ENCODE peak calls at places on chromosomes 7 and 10, in nine cellular contexts. One of them, this sample, is unnamed.

GRCh38 chr10:79127151-79127961 is 58.6 kb downstream of the ZMIZ1 start:
- DNase-seq in spleen: no peak
- DNase-seq in esophagus muscularis mucosa: no peak
- DNase-seq in GM12878: no peak
- DNase-seq in tibial nerve: peak
- DNase-seq in Peyer's patch: peak
- DNase-seq in A549: peak
- DNase-seq in HCT116: peak
- DNase-seq in prostate gland: peak
- DNase-seq in this sample: peak

GRCh38 chr10:129978322-129978721 is 14.2 kb upstream of the EBF3 start:
- DNase-seq in spleen: no peak
- DNase-seq in esophagus muscularis mucosa: no peak
- DNase-seq in GM12878: no peak
- DNase-seq in tibial nerve: no peak
- DNase-seq in Peyer's patch: no peak
- DNase-seq in A549: no peak
- DNase-seq in HCT116: no peak
- DNase-seq in prostate gland: no peak
- DNase-seq in this sample: no peak

GRCh38 chr10:59991661-59992060 is 85.3 kb upstream of the CCDC6 start:
- DNase-seq in spleen: no peak
- DNase-seq in esophagus muscularis mucosa: no peak
- DNase-seq in GM12878: no peak
- DNase-seq in tibial nerve: peak
- DNase-seq in Peyer's patch: peak
- DNase-seq in A549: peak
- DNase-seq in HCT116: peak
- DNase-seq in prostate gland: peak
- DNase-seq in this sample: peak

GRCh38 chr7:142964502-142965246 is 2.5 kb upstream of the KEL start:
- DNase-seq in spleen: no peak
- DNase-seq in esophagus muscularis mucosa: no peak
- DNase-seq in GM12878: no peak
- DNase-seq in tibial nerve: no peak
- DNase-seq in Peyer's patch: no peak
- DNase-seq in A549: no peak
- DNase-seq in HCT116: no peak
- DNase-seq in prostate gland: no peak
- DNase-seq in this sample: no peak

GRCh38 chr10:17504547-17505245 is 50.3 kb upstream of the ST8SIA6 start:
- DNase-seq in spleen: no peak
- DNase-seq in esophagus muscularis mucosa: no peak
- DNase-seq in GM12878: no peak
- DNase-seq in tibial nerve: no peak
- DNase-seq in Peyer's patch: no peak
- DNase-seq in A549: no peak
- DNase-seq in HCT116: no peak
- DNase-seq in prostate gland: no peak
- DNase-seq in this sample: no peak

GRCh38 chr10:91759581-91759986 is 38.6 kb upstream of the TNKS2 start:
- DNase-seq in spleen: no peak
- DNase-seq in esophagus muscularis mucosa: no peak
- DNase-seq in GM12878: no peak
- DNase-seq in tibial nerve: no peak
- DNase-seq in Peyer's patch: no peak
- DNase-seq in A549: peak
- DNase-seq in HCT116: no peak
- DNase-seq in prostate gland: no peak
- DNase-seq in this sample: no peak

GRCh38 chr10:76106611-76107010 is 675.2 kb downstream of the LRMDA start:
- DNase-seq in spleen: no peak
- DNase-seq in esophagus muscularis mucosa: peak
- DNase-seq in GM12878: no peak
- DNase-seq in tibial nerve: no peak
- DNase-seq in Peyer's patch: no peak
- DNase-seq in A549: no peak
- DNase-seq in HCT116: no peak
- DNase-seq in prostate gland: no peak
- DNase-seq in this sample: no peak

GRCh38 chr7:108236681-108237415 is 106.7 kb upstream of the LAMB4 start:
- DNase-seq in spleen: no peak
- DNase-seq in esophagus muscularis mucosa: no peak
- DNase-seq in GM12878: no peak
- DNase-seq in tibial nerve: no peak
- DNase-seq in Peyer's patch: no peak
- DNase-seq in A549: no peak
- DNase-seq in HCT116: no peak
- DNase-seq in prostate gland: no peak
- DNase-seq in this sample: no peak

GRCh38 chr10:98446121-98446655 is 547 bp downstream of the HPS1 start:
- DNase-seq in spleen: peak
- DNase-seq in esophagus muscularis mucosa: peak
- DNase-seq in GM12878: no peak
- DNase-seq in tibial nerve: peak
- DNase-seq in Peyer's patch: no peak
- DNase-seq in A549: no peak
- DNase-seq in HCT116: no peak
- DNase-seq in prostate gland: no peak
- DNase-seq in this sample: peak

GRCh38 chr10:49761201-49761788 is 828 bp downstream of the OGDHL start:
- DNase-seq in spleen: no peak
- DNase-seq in esophagus muscularis mucosa: no peak
- DNase-seq in GM12878: no peak
- DNase-seq in tibial nerve: no peak
- DNase-seq in Peyer's patch: no peak
- DNase-seq in A549: no peak
- DNase-seq in HCT116: no peak
- DNase-seq in prostate gland: no peak
- DNase-seq in this sample: peak

GRCh38 chr10:70592186-70592735 is 10.3 kb downstream of the PRF1 start:
- DNase-seq in spleen: no peak
- DNase-seq in esophagus muscularis mucosa: peak
- DNase-seq in GM12878: no peak
- DNase-seq in tibial nerve: no peak
- DNase-seq in Peyer's patch: no peak
- DNase-seq in A549: no peak
- DNase-seq in HCT116: no peak
- DNase-seq in prostate gland: no peak
- DNase-seq in this sample: no peak

DNA sequence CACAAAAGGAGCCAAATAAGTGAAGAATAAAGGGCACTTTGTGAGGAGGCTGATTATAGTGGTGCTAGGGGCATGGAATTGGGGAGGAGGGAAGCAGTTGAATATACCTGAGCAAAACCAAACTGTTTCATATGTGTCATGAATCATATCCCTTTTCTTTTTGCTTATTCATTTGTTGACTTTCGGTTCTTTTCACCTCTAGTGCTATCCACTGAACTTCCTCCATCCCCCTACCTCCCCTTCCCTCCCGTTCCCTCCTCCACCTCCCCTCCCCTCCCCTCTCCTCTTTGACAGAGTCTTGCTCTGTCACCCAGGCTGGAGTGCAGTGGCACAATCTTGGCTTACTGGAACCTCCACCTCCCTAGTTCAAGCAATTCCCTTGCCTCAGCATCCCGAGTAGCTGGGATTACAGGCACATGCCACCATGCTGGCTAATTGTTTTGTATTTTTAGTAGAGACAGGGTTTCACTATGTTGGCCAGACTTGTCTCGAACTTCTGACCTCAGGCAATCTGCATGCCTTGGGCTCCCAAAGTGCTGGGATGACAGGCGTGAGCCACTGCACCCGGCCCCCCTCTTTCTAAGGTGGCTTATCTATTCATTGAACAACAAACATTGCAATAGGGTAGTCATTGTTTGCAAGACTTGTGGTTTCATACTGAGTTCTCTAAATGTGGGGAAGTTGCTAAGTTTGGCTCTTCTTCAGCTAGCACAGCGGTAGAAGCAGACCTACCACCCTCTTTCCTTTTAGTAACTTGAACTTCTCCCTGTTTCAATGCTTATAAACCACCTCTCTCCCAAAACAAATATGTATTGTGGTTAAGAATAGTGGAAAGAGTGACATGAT is 150.4 kb upstream of the PRPS1L1 start:
- DNase-seq in spleen: peak
- DNase-seq in esophagus muscularis mucosa: no peak
- DNase-seq in GM12878: peak
- DNase-seq in tibial nerve: no peak
- DNase-seq in Peyer's patch: no peak
- DNase-seq in A549: peak
- DNase-seq in HCT116: no peak
- DNase-seq in prostate gland: no peak
- DNase-seq in this sample: no peak
- TF ChIP-seq POLR2A in spleen: no peak
- TF ChIP-seq POLR2A in esophagus muscularis mucosa: no peak
- TF ChIP-seq POLR2A in GM12878: no peak
- TF ChIP-seq POLR2A in tibial nerve: no peak
- TF ChIP-seq POLR2A in Peyer's patch: no peak
- TF ChIP-seq POLR2A in A549: no peak
- TF ChIP-seq POLR2A in HCT116: no peak
- TF ChIP-seq POLR2A in prostate gland: no peak
- TF ChIP-seq POLR2A in this sample: no peak

DNA sequence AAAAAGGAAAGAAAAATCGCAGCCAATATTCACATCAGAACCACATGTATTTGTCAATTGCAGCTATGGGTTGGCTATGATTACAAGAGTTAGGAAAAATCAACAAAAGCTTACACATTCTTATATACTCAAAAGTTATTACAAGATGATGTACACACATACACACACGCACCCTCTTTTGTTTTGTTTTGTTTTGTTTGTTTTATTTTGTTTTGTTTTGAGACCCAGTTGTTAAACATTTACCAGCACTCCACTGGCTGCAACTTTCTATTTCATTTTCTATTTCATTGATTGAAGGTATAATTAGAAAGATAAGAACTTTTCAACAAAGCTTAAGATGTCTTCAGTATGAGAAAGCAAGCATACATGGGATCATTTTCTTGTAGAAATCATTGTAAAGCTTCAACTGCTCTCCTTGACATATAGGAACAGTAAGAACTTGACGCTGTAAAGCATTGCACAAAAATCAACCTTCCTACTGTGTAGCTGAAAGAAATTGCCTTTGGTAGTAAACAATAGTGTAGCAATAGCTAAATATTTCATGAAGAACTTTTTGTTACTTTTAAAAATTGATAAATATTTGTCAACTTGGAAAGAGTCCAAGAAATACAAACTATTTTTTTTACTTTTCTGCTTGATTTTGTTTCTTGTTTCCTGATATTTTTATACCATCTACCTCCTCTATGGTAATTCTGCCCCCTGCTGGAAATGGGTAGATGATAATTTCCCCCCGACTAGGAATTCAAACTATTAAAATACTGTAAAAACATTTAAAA is 205.9 kb downstream of the MBL2 start:
- DNase-seq in spleen: no peak
- DNase-seq in esophagus muscularis mucosa: no peak
- DNase-seq in GM12878: no peak
- DNase-seq in tibial nerve: no peak
- DNase-seq in Peyer's patch: no peak
- DNase-seq in A549: peak
- DNase-seq in HCT116: peak
- DNase-seq in prostate gland: no peak
- DNase-seq in this sample: no peak
- TF ChIP-seq CTCF in spleen: no peak
- TF ChIP-seq CTCF in esophagus muscularis mucosa: no peak
- TF ChIP-seq CTCF in GM12878: peak
- TF ChIP-seq CTCF in tibial nerve: no peak
- TF ChIP-seq CTCF in Peyer's patch: peak
- TF ChIP-seq CTCF in A549: peak
- TF ChIP-seq CTCF in HCT116: peak
- TF ChIP-seq CTCF in prostate gland: peak
- TF ChIP-seq CTCF in this sample: no peak

DNA sequence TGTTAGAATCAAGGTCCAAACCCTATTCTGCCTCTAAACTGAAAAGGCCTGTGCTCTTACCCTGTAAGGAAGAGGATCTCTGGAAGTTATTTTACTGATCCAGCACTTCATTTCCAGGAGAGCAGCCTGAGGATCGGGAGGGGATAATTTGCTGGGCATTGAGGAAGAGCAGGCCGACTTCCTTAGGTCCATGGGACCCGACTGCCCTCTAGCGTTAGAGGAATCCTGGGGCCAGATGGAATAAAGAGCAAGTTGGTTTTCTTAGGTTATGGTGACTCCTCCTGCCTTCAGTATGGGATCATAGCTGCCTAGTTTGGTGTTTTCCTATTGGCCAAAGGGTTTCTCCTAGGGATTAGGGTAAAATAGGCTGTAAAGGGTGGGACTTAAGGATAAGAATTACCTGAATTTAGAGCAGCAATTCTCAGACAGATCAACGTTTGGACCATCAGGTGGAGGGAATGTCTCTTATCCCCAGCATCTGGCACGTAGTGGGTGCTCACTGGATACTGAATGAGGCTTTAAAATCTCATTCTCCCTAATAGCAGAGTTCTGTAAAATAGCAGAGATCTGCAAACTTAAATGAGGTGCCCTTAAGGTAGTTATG is 40.0 kb upstream of the SORBS1 start:
- DNase-seq in spleen: no peak
- DNase-seq in esophagus muscularis mucosa: peak
- DNase-seq in GM12878: peak
- DNase-seq in tibial nerve: peak
- DNase-seq in Peyer's patch: peak
- DNase-seq in A549: peak
- DNase-seq in HCT116: peak
- DNase-seq in prostate gland: peak
- DNase-seq in this sample: peak
- TF ChIP-seq POLR2A in spleen: no peak
- TF ChIP-seq POLR2A in esophagus muscularis mucosa: no peak
- TF ChIP-seq POLR2A in GM12878: no peak
- TF ChIP-seq POLR2A in tibial nerve: no peak
- TF ChIP-seq POLR2A in Peyer's patch: no peak
- TF ChIP-seq POLR2A in A549: no peak
- TF ChIP-seq POLR2A in HCT116: no peak
- TF ChIP-seq POLR2A in prostate gland: no peak
- TF ChIP-seq POLR2A in this sample: no peak

DNA sequence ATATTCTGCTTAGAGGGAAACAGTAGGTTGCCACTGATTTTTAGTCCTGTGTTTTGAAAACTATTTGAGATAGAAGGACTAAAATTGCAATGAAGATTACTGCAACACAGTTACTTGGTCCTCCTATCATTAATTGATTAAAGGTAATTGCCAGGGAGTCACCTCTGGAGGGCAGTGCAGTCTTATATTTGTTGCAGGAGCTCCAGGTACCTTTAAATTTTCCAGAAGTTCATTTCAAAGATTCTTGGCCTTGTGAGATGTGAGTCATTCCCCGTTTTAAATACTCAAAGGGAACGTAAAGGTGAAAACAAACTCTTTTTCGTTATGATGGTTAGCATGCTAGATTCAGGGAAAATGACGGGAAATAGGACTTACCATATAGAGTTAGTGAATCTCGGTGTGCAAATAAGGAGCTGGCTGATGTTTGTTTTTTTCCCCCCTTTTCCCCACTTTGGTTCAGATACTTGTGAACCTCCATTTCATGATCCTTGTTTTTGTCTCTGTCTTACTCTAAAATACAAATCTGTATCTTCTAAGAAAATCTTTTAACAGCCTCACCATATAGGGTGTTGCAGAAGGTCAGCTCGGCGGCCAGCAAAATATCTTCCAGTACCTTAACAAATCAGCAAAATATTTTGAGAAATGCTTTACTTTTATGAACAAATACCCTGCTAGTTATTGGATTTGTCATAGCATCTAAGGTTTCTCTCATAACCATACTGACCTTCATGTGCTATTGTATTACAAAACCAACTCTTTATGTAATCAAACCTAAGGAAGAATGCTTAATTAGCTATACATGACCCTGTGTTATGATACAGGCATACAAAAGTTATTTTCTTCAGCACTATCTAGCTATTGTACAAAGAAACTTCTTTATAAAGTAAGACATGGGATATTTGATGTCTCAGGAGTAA is 143.0 kb upstream of the HDAC9 start:
- DNase-seq in spleen: no peak
- DNase-seq in esophagus muscularis mucosa: no peak
- DNase-seq in GM12878: no peak
- DNase-seq in tibial nerve: no peak
- DNase-seq in Peyer's patch: no peak
- DNase-seq in A549: peak
- DNase-seq in HCT116: peak
- DNase-seq in prostate gland: peak
- DNase-seq in this sample: peak
- TF ChIP-seq CTCF in spleen: peak
- TF ChIP-seq CTCF in esophagus muscularis mucosa: peak
- TF ChIP-seq CTCF in GM12878: peak
- TF ChIP-seq CTCF in tibial nerve: peak
- TF ChIP-seq CTCF in Peyer's patch: peak
- TF ChIP-seq CTCF in A549: peak
- TF ChIP-seq CTCF in HCT116: peak
- TF ChIP-seq CTCF in prostate gland: peak
- TF ChIP-seq CTCF in this sample: no peak